ENCODE peak calls at places on chromosomes 11 and 22, in ten cellular contexts. One of them, this sample, is unnamed. For H3K27me3, the result is how much of the 10 kb centered on the place peaks cover.

GRCh38 chr11:83046626-83047172 is 25.0 kb downstream of the RAB30 start:
- DNase-seq in CD8-positive, alpha-beta T cell: no peak
- DNase-seq in cardiac muscle cell: peak
- DNase-seq in IMR-90: peak
- DNase-seq in stomach: no peak
- DNase-seq in AG04450: no peak
- DNase-seq in mammary epithelial cell: no peak
- DNase-seq in brain microvascular endothelial cell: no peak
- DNase-seq in left ventricle myocardium inferior: no peak
- DNase-seq in Peyer's patch: no peak
- DNase-seq in this sample: no peak

GRCh38 chr11:62449451-62449851 is 30.6 kb downstream of the SCGB1A1 start:
- DNase-seq in stomach: peak
- DNase-seq in Peyer's patch: peak
- DNase-seq in CD8-positive, alpha-beta T cell: no peak
- DNase-seq in cardiac muscle cell: no peak
- DNase-seq in left ventricle myocardium inferior: no peak
- DNase-seq in AG04450: no peak
- DNase-seq in IMR-90: no peak
- DNase-seq in brain microvascular endothelial cell: no peak
- DNase-seq in mammary epithelial cell: peak
- DNase-seq in this sample: peak

GRCh38 chr11:28284206-28284605 is 176.0 kb downstream of the METTL15 start:
- DNase-seq in stomach: no peak
- DNase-seq in brain microvascular endothelial cell: no peak
- DNase-seq in mammary epithelial cell: no peak
- DNase-seq in IMR-90: peak
- DNase-seq in left ventricle myocardium inferior: no peak
- DNase-seq in Peyer's patch: no peak
- DNase-seq in CD8-positive, alpha-beta T cell: no peak
- DNase-seq in cardiac muscle cell: no peak
- DNase-seq in AG04450: no peak
- DNase-seq in this sample: no peak

GRCh38 chr11:13963169-13963948 is 836 bp downstream of the SPON1 start:
- DNase-seq in IMR-90: peak
- DNase-seq in CD8-positive, alpha-beta T cell: peak
- DNase-seq in AG04450: no peak
- DNase-seq in cardiac muscle cell: peak
- DNase-seq in mammary epithelial cell: no peak
- DNase-seq in stomach: no peak
- DNase-seq in Peyer's patch: peak
- DNase-seq in brain microvascular endothelial cell: no peak
- DNase-seq in left ventricle myocardium inferior: peak
- DNase-seq in this sample: no peak

GRCh38 chr22:40671796-40672360 is 7.4 kb upstream of the MCHR1 start:
- DNase-seq in Peyer's patch: no peak
- DNase-seq in left ventricle myocardium inferior: no peak
- DNase-seq in cardiac muscle cell: no peak
- DNase-seq in brain microvascular endothelial cell: no peak
- DNase-seq in AG04450: no peak
- DNase-seq in CD8-positive, alpha-beta T cell: no peak
- DNase-seq in IMR-90: no peak
- DNase-seq in stomach: no peak
- DNase-seq in mammary epithelial cell: no peak
- DNase-seq in this sample: no peak

GRCh38 chr11:69000831-69001245 is 12.2 kb downstream of the MRGPRF start:
- DNase-seq in AG04450: no peak
- DNase-seq in cardiac muscle cell: peak
- DNase-seq in Peyer's patch: peak
- DNase-seq in IMR-90: peak
- DNase-seq in CD8-positive, alpha-beta T cell: no peak
- DNase-seq in stomach: no peak
- DNase-seq in brain microvascular endothelial cell: peak
- DNase-seq in mammary epithelial cell: peak
- DNase-seq in left ventricle myocardium inferior: no peak
- DNase-seq in this sample: peak

GRCh38 chr11:2265854-2266585 is 4.4 kb downstream of the ASCL2 start:
- DNase-seq in Peyer's patch: peak
- DNase-seq in CD8-positive, alpha-beta T cell: peak
- DNase-seq in mammary epithelial cell: no peak
- DNase-seq in brain microvascular endothelial cell: no peak
- DNase-seq in left ventricle myocardium inferior: no peak
- DNase-seq in stomach: peak
- DNase-seq in IMR-90: no peak
- DNase-seq in cardiac muscle cell: no peak
- DNase-seq in AG04450: no peak
- DNase-seq in this sample: no peak

GRCh38 chr11:62842171-62842717 is 2.9 kb upstream of the WDR74 start:
- DNase-seq in stomach: peak
- DNase-seq in cardiac muscle cell: peak
- DNase-seq in AG04450: no peak
- DNase-seq in mammary epithelial cell: no peak
- DNase-seq in IMR-90: no peak
- DNase-seq in CD8-positive, alpha-beta T cell: peak
- DNase-seq in brain microvascular endothelial cell: no peak
- DNase-seq in left ventricle myocardium inferior: peak
- DNase-seq in Peyer's patch: peak
- DNase-seq in this sample: no peak

GRCh38 chr22:49962012-49962750 is 1.6 kb downstream of the PIM3 start:
- DNase-seq in stomach: peak
- DNase-seq in cardiac muscle cell: peak
- DNase-seq in IMR-90: peak
- DNase-seq in AG04450: peak
- DNase-seq in CD8-positive, alpha-beta T cell: peak
- DNase-seq in brain microvascular endothelial cell: peak
- DNase-seq in Peyer's patch: peak
- DNase-seq in mammary epithelial cell: peak
- DNase-seq in left ventricle myocardium inferior: peak
- DNase-seq in this sample: peak

GRCh38 chr22:35274154-35274871 is 17.0 kb downstream of the HMGXB4 start:
- DNase-seq in stomach: no peak
- DNase-seq in Peyer's patch: no peak
- DNase-seq in brain microvascular endothelial cell: no peak
- DNase-seq in CD8-positive, alpha-beta T cell: no peak
- DNase-seq in cardiac muscle cell: no peak
- DNase-seq in IMR-90: no peak
- DNase-seq in AG04450: no peak
- DNase-seq in mammary epithelial cell: no peak
- DNase-seq in left ventricle myocardium inferior: no peak
- DNase-seq in this sample: no peak

GRCh38 chr22:40210814-40211213 is 33.1 kb downstream of the TNRC6B start:
- DNase-seq in cardiac muscle cell: no peak
- DNase-seq in CD8-positive, alpha-beta T cell: no peak
- DNase-seq in left ventricle myocardium inferior: no peak
- DNase-seq in IMR-90: no peak
- DNase-seq in Peyer's patch: no peak
- DNase-seq in mammary epithelial cell: no peak
- DNase-seq in brain microvascular endothelial cell: no peak
- DNase-seq in stomach: no peak
- DNase-seq in AG04450: no peak
- DNase-seq in this sample: no peak

DNA sequence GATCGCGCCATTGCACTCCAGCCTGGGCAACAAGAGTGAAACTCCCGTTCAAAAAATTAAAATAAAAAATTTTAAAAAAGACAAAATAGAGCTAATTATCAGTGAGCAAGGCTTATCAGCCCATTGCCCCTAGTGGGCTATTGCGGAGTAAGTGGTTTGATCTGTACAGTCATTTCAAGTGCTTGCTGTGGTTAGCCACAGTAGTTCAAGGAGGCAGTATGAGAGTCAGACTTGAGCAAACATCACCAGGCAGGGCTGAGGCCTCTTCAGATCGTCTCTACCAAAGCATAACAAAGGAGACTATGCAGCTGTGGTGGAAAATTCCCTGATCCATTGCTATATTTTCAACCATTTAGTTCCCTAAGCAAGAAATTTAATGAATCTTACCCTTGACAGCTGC is 4.3 kb upstream of the SBF2 start:
- DNase-seq in Peyer's patch: peak
- DNase-seq in AG04450: peak
- DNase-seq in mammary epithelial cell: peak
- DNase-seq in stomach: no peak
- DNase-seq in IMR-90: peak
- DNase-seq in cardiac muscle cell: peak
- DNase-seq in brain microvascular endothelial cell: peak
- DNase-seq in left ventricle myocardium inferior: no peak
- DNase-seq in CD8-positive, alpha-beta T cell: peak
- DNase-seq in this sample: peak
- TF ChIP-seq CTCF in Peyer's patch: no peak
- TF ChIP-seq CTCF in AG04450: peak
- TF ChIP-seq CTCF in mammary epithelial cell: peak
- TF ChIP-seq CTCF in stomach: no peak
- TF ChIP-seq CTCF in IMR-90: peak
- TF ChIP-seq CTCF in cardiac muscle cell: peak
- TF ChIP-seq CTCF in brain microvascular endothelial cell: peak
- TF ChIP-seq CTCF in left ventricle myocardium inferior: no peak
- TF ChIP-seq CTCF in CD8-positive, alpha-beta T cell: peak
- TF ChIP-seq CTCF in this sample: peak

GRCh38 chr11:33935005-33935404 is 43.1 kb upstream of the LMO2 start:
- DNase-seq in stomach: no peak
- DNase-seq in AG04450: no peak
- DNase-seq in Peyer's patch: no peak
- DNase-seq in IMR-90: no peak
- DNase-seq in cardiac muscle cell: no peak
- DNase-seq in brain microvascular endothelial cell: no peak
- DNase-seq in CD8-positive, alpha-beta T cell: no peak
- DNase-seq in left ventricle myocardium inferior: no peak
- DNase-seq in mammary epithelial cell: no peak
- DNase-seq in this sample: no peak
- H3K27me3 ChIP-seq in stomach: under half
- H3K27me3 ChIP-seq in AG04450: under half
- H3K27me3 ChIP-seq in Peyer's patch: under half
- H3K27me3 ChIP-seq in IMR-90: under half
- H3K27me3 ChIP-seq in cardiac muscle cell: under half
- H3K27me3 ChIP-seq in brain microvascular endothelial cell: under half
- H3K27me3 ChIP-seq in CD8-positive, alpha-beta T cell: under half
- H3K27me3 ChIP-seq in left ventricle myocardium inferior: under half
- H3K27me3 ChIP-seq in mammary epithelial cell: under half
- H3K27me3 ChIP-seq in this sample: under half

GRCh38 chr11:76857776-76858461 is 2.8 kb upstream of the ACER3 start:
- DNase-seq in left ventricle myocardium inferior: no peak
- DNase-seq in AG04450: no peak
- DNase-seq in stomach: no peak
- DNase-seq in brain microvascular endothelial cell: no peak
- DNase-seq in mammary epithelial cell: no peak
- DNase-seq in CD8-positive, alpha-beta T cell: no peak
- DNase-seq in IMR-90: no peak
- DNase-seq in cardiac muscle cell: no peak
- DNase-seq in Peyer's patch: no peak
- DNase-seq in this sample: no peak
- H3K4me3 ChIP-seq in left ventricle myocardium inferior: no peak
- H3K4me3 ChIP-seq in AG04450: no peak
- H3K4me3 ChIP-seq in stomach: no peak
- H3K4me3 ChIP-seq in brain microvascular endothelial cell: no peak
- H3K4me3 ChIP-seq in mammary epithelial cell: no peak
- H3K4me3 ChIP-seq in CD8-positive, alpha-beta T cell: no peak
- H3K4me3 ChIP-seq in IMR-90: no peak
- H3K4me3 ChIP-seq in cardiac muscle cell: no peak
- H3K4me3 ChIP-seq in Peyer's patch: no peak
- H3K4me3 ChIP-seq in this sample: no peak

DNA sequence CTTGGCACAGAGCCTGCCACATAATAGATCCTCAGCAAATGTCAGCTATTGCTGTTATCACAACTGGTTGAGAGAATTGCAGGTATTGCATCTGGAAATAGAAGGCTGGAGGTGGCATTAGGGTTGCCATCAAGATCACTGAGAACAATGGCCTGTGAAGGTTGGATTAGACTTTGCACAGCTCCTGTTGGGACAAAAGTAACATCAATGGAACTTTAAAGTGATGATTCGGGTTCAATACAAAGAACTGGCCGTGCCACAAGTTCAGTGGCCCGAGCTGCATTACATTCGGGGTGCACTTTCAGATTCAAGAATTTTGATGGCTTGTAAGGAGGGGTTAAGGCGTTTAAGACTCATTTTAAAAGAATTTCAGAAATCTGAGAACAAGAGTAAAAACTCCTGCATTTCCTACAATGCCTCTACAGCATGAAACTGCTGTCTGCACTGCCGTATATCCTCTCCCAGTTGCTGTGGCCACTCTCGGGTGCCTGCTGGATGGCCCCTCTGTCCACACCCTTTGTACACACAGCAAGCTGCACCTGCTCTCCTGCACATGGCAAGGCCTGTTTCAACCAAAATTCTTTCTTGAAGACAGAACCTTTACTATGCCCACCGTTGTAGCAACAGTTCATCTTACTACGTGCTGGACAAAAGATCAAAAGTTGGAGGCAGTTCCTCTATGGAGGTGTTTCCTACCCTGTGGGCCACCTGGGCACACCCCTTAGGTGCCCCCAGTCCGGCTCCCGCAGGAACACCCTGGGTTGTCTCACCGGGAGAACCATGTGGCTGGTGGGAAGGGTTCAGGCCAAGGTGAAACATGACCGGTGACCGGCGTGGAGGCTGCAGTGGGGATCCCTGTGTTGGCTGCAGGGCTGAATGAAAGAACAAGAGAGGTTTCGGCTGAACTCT is 17.5 kb upstream of the SHANK2 start:
- DNase-seq in IMR-90: no peak
- DNase-seq in Peyer's patch: no peak
- DNase-seq in stomach: peak
- DNase-seq in CD8-positive, alpha-beta T cell: no peak
- DNase-seq in brain microvascular endothelial cell: no peak
- DNase-seq in cardiac muscle cell: no peak
- DNase-seq in AG04450: no peak
- DNase-seq in mammary epithelial cell: no peak
- DNase-seq in left ventricle myocardium inferior: no peak
- DNase-seq in this sample: no peak
- TF ChIP-seq CTCF in IMR-90: no peak
- TF ChIP-seq CTCF in Peyer's patch: no peak
- TF ChIP-seq CTCF in stomach: no peak
- TF ChIP-seq CTCF in CD8-positive, alpha-beta T cell: no peak
- TF ChIP-seq CTCF in brain microvascular endothelial cell: no peak
- TF ChIP-seq CTCF in cardiac muscle cell: no peak
- TF ChIP-seq CTCF in AG04450: no peak
- TF ChIP-seq CTCF in mammary epithelial cell: no peak
- TF ChIP-seq CTCF in left ventricle myocardium inferior: no peak
- TF ChIP-seq CTCF in this sample: no peak